ENCODE peak calls at places on chromosome 18, in seven cellular contexts. W, O, N, K, C, S and A are unnamed samples.
A peak's percentile ranks its signal among the peaks of the same experiment; 100 is the strongest.

GRCh38 chr18:36179562-36180334 is 7.5 kb upstream of the MOCOS start:
- DNase-seq in W (peak; percentile 97), O (peak; percentile 44), N (peak; percentile 77), K (peak; percentile 67), C (peak; percentile 96), S (no peak), A (no peak)

GRCh38 chr18:21053127-21053526 is 58.5 kb downstream of the ROCK1 start:
- DNase-seq in W (peak; percentile 77), O (no peak), N (no peak), K (peak; percentile 93), C (peak; percentile 90), S (no peak), A (no peak)

GRCh38 chr18:463442-464310 is 36.8 kb downstream of the COLEC12 start:
- DNase-seq in W (peak; percentile 40), O (peak; percentile 95), N (peak; percentile 69), K (peak; percentile 56), C (peak; percentile 41), S (no peak), A (no peak)

GRCh38 chr18:37559194-37559593 is 6.4 kb downstream of the CELF4 start:
- DNase-seq in W (no peak), O (no peak), N (no peak), K (no peak), C (no peak), S (no peak), A (no peak)

GRCh38 chr18:60020107-60020925 is 120.5 kb downstream of the PMAIP1 start:
- DNase-seq in W (no peak), O (no peak), N (no peak), K (peak; percentile 28), C (peak; percentile 26), S (no peak), A (no peak)

GRCh38 chr18:59546164-59546563 is 151.1 kb downstream of the CCBE1 start:
- DNase-seq in W (peak; percentile 84), O (no peak), N (no peak), K (peak; percentile 12), C (peak; percentile 94), S (no peak), A (no peak)

GRCh38 chr18:64713284-64713683 is 564.4 kb upstream of the LINC00305 start:
- DNase-seq in W (no peak), O (peak; percentile 69), N (no peak), K (no peak), C (no peak), S (no peak), A (no peak)

GRCh38 chr18:43870626-43871025 is 593.3 kb upstream of the SYT4 start:
- DNase-seq in W (peak; percentile 33), O (no peak), N (no peak), K (no peak), C (no peak), S (no peak), A (no peak)

GRCh38 chr18:76764296-76764901 is 58.0 kb upstream of the ZNF236 start:
- DNase-seq in W (no peak), O (no peak), N (no peak), K (no peak), C (no peak), S (no peak), A (no peak)

GRCh38 chr18:79494936-79495335 is 99.2 kb downstream of the NFATC1 start:
- DNase-seq in W (no peak), O (no peak), N (peak; percentile 20), K (no peak), C (no peak), S (no peak), A (no peak)

GRCh38 chr18:50356036-50356945 is 18.6 kb upstream of the SKA1 start:
- DNase-seq in W (peak; percentile 20), O (peak; percentile 86), N (no peak), K (peak; percentile 46), C (no peak), S (no peak), A (no peak)

GRCh38 chr18:7021994-7022840 is 95.4 kb downstream of the LAMA1 start:
- DNase-seq in W (peak; percentile 27), O (peak; percentile 48), N (no peak), K (peak; percentile 47), C (peak; percentile 43), S (no peak), A (no peak)

DNA sequence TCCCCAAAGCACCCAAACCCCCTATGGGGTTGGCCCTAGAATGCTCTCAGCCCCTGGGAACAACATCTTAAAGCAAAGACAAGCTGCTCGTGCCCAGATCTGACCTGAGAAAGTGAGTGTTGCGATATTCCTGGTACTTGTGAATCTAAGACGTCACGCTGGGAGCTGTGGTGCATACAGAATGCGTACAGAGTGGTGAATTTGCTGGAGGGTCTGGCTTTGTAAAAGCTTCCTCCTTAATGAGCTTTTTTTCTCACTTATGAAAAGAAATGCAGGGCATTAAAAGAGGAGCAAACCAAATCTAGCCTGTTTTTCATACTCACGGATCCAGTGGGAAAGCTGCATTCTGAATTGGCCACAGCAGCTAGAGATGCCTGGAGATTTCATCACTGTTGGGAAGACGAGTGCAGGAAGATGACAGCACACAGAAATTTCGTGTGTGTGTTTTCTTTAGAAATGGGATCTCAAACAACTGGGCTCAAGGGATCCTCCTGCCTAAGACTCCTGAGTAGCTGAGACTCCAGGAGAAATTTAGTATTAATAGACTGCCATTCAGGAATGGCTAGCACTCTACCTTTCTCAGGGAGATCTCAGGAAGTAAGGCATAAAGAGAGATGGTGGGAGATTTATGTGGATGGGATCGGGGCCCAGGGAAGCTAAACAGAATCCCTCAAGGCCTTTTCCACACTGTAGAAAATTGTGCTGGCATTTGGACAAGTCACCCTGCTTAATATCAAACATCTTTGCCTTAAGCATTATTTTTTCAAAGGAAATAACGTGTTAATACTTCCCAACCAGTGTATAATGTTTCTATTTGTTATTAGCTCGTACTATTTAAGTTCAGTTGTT is 181.3 kb downstream of the ALPK2 start:
- DNase-seq in W (peak; percentile 19), O (no peak), N (no peak), K (peak; percentile 26), C (peak; percentile 36), S (no peak), A (no peak)
- H3K4me3 ChIP-seq in W (no peak overlapping the region), O (no peak overlapping the region), N (no peak overlapping the region), K (no peak overlapping the region), C (no peak overlapping the region), S (no peak overlapping the region), A (no peak overlapping the region)

GRCh38 chr18:10374195-10374594 is 80.2 kb upstream of the APCDD1 start:
- DNase-seq in W (no peak), O (no peak), N (no peak), K (no peak), C (no peak), S (no peak), A (no peak)
- H3K27ac ChIP-seq in W (no peak overlapping the region), O (no peak overlapping the region), N (no peak overlapping the region), K (peak overlapping the region; percentile 23), C (no peak overlapping the region), S (no peak overlapping the region), A (no peak overlapping the region)

GRCh38 chr18:51438797-51439350 is 241.4 kb upstream of the MEX3C start:
- DNase-seq in W (no peak), O (no peak), N (no peak), K (no peak), C (no peak), S (no peak), A (no peak)
- H3K4me3 ChIP-seq in W (no peak overlapping the region), O (no peak overlapping the region), N (no peak overlapping the region), K (no peak overlapping the region), C (no peak overlapping the region), S (no peak overlapping the region), A (no peak overlapping the region)

GRCh38 chr18:63301458-63301857 is 18.1 kb downstream of the BCL2 start:
- DNase-seq in W (peak; percentile 27), O (no peak), N (no peak), K (no peak), C (no peak), S (no peak), A (no peak)

GRCh38 chr18:63306249-63306648 is 13.3 kb downstream of the BCL2 start:
- DNase-seq in W (no peak), O (no peak), N (no peak), K (no peak), C (no peak), S (no peak), A (no peak)

GRCh38 chr18:63302647-63303405 is 16.7 kb downstream of the BCL2 start:
- DNase-seq in W (no peak), O (no peak), N (no peak), K (no peak), C (no peak), S (no peak), A (no peak)

GRCh38 chr18:63306819-63307554 is 12.6 kb downstream of the BCL2 start:
- DNase-seq in W (no peak), O (no peak), N (no peak), K (no peak), C (no peak), S (no peak), A (no peak)

DNA sequence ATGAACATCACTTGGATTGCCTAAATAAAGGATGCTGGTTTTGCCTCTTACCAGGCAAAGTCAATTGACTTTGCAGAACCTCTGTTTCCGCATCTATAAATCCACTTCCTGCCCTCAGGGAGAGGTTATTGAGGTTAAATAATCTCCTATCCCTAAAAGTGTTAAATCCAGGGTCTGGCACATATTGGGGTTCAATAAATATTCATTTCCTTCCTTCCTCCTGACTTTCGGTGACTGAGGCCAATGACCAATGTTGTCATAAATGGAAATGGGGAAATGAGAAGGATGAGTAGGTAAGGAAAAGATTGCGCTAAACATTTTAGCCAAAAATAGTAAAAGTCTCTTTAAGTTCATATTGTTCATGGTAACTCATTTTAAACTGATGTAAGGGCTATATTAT is 16.0 kb downstream of the BCL2 start:
- DNase-seq in W (no peak), O (no peak), N (no peak), K (no peak), C (no peak), S (no peak), A (no peak)
- H3K27ac ChIP-seq in W (no peak overlapping the region), O (no peak overlapping the region), N (no peak overlapping the region), K (no peak overlapping the region), C (no peak overlapping the region), S (no peak overlapping the region), A (peak overlapping the region; percentile 26)

DNA sequence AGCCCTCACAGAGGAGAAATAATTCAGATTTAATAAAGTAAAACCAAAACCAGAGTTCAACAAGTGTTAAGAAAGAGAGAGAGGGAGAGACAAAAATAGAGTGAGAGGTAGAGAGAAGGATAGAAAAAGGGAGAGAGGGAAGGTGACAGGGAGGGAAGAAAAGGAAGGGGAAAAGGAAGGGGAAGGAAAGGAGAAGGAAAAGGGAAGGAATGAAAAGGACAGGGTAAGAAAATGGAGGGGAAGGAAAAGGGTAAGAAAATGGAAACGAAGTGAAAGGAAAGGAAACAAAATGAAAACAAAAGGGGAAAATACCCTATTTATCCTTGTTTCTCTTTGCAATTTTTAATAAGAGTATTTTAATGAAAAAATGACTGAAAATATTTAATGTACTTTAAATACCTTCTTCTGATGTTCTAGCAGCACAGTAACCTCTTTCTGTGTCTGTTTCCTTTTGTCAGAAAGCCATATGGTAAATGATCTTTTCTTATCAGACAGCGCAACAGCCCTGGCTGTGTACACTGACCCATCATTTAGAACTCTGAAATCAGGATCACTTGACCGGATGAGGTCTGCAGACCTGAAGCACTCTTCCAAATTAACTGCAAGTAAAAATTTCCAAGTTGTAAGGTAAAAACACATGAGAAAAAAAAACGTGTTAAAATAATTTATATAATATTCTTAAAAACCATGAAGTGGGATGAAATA is 11.8 kb downstream of the DSC3 start:
- DNase-seq in W (no peak), O (no peak), N (no peak), K (no peak), C (no peak), S (no peak), A (no peak)
- H3K4me3 ChIP-seq in W (no peak overlapping the region), O (no peak overlapping the region), N (no peak overlapping the region), K (no peak overlapping the region), C (no peak overlapping the region), S (no peak overlapping the region), A (no peak overlapping the region)